ENCODE peak calls at places on chromosomes 16 and 17, in four cellular contexts. Q is colonic mucosa, Y is CMK, O is GM23338. U is an unnamed sample.

GRCh38 chr16:71421911-71422310 is 19.9 kb downstream of the TLE7 start:
- DNase-seq in Q (peak), Y (no peak), O (peak), U (no peak)

GRCh38 chr16:12868788-12869187 is 32.6 kb upstream of the SHISA9 start:
- DNase-seq in Q (no peak), Y (no peak), O (no peak), U (no peak)

GRCh38 chr17:37429442-37429841 is 22.8 kb downstream of the TADA2A start:
- DNase-seq in Q (no peak), Y (no peak), O (no peak), U (no peak)

GRCh38 chr16:11957591-11958395 is 7.2 kb upstream of the TNFRSF17 start:
- DNase-seq in Q (no peak), Y (no peak), O (no peak), U (no peak)

GRCh38 chr16:20308801-20309590 is 18.3 kb downstream of the GP2 start:
- DNase-seq in Q (no peak), Y (no peak), O (no peak), U (no peak)

GRCh38 chr17:15278381-15278780 is 13.3 kb upstream of the PMP22 start:
- DNase-seq in Q (no peak), Y (no peak), O (peak), U (no peak)

GRCh38 chr17:40437095-40437732 is 6.0 kb upstream of the IGFBP4 start:
- DNase-seq in Q (no peak), Y (peak), O (no peak), U (no peak)

GRCh38 chr16:4372578-4373355 is 1.1 kb downstream of the VASN start:
- DNase-seq in Q (peak), Y (no peak), O (no peak), U (no peak)

GRCh38 chr16:57889522-57889921 is 81.4 kb downstream of the CNGB1 start:
- DNase-seq in Q (no peak), Y (no peak), O (no peak), U (no peak)

GRCh38 chr17:42566215-42566872 is 556 bp upstream of the MLX start:
- DNase-seq in Q (no peak), Y (no peak), O (no peak), U (no peak)

GRCh38 chr16:19105891-19106624 is 7.7 kb upstream of the ITPRIPL2 start:
- DNase-seq in Q (no peak), Y (no peak), O (peak), U (no peak)

GRCh38 chr17:29291163-29291752 is 2.7 kb downstream of the NUFIP2 start:
- DNase-seq in Q (peak), Y (no peak), O (peak), U (no peak)

GRCh38 chr17:59893617-59894100 is 738 bp downstream of the RPS6KB1 start:
- DNase-seq in Q (peak), Y (peak), O (peak), U (no peak)